ENCODE peak calls at places on chromosomes 1 and 21, in four cellular contexts. G is heart left ventricle, Z is iPS DF 6.9, D is SJCRH30. O is an unnamed sample.
A peak's percentile ranks its signal among the peaks of the same experiment; 100 is the strongest.

GRCh38 chr1:229070168-229070567 is 200.7 kb upstream of the RAB4A start:
- DNase-seq in D (peak; percentile 92), Z (no peak), G (peak; percentile 74), O (no peak)

GRCh38 chr1:3022976-3023375 is 1.7 kb downstream of the ACTRT2 start:
- DNase-seq in G (no peak), Z (no peak), D (no peak), O (no peak)

GRCh38 chr21:14603202-14603601 is 57.1 kb upstream of the SAMSN1 start:
- DNase-seq in D (no peak), G (no peak), Z (no peak), O (no peak)

GRCh38 chr21:40383951-40384350 is 463.0 kb downstream of the DSCAM start:
- DNase-seq in Z (no peak), D (no peak), G (no peak), O (no peak)

GRCh38 chr1:48018799-48019198 is 21.6 kb upstream of the TRABD2B start:
- DNase-seq in Z (no peak), D (no peak), G (no peak), O (no peak)

GRCh38 chr1:163174524-163175437 is 27.9 kb downstream of the RGS5 start:
- DNase-seq in Z (peak; percentile 29), G (peak; percentile 64), D (peak; percentile 67), O (peak; percentile 1)

GRCh38 chr1:155884028-155884950 is 24.9 kb downstream of the SYT11 start:
- DNase-seq in Z (no peak), G (no peak), D (peak; percentile 49), O (no peak)

GRCh38 chr1:54017979-54018378 is at the start of gene LDLRAD1:
- DNase-seq in Z (no peak), G (no peak), D (no peak), O (no peak)

GRCh38 chr1:220318673-220319072 is 46.4 kb upstream of the RAB3GAP2 start:
- DNase-seq in Z (no peak), G (no peak), D (no peak), O (no peak)

GRCh38 chr1:230863449-230863848 is 4.9 kb downstream of the C1orf198 start:
- DNase-seq in D (no peak), Z (no peak), G (no peak), O (no peak)

GRCh38 chr1:15455522-15455921 is 1.0 kb upstream of the CELA2A start:
- DNase-seq in G (no peak), D (no peak), Z (no peak), O (no peak)

GRCh38 chr1:36352910-36353878 is 29.7 kb upstream of the EVA1B start:
- DNase-seq in D (no peak), G (no peak), Z (no peak), O (no peak)

GRCh38 chr1:89394851-89395250 is 31.0 kb downstream of the GBP6 start:
- DNase-seq in Z (no peak), D (no peak), G (no peak), O (no peak)

GRCh38 chr21:26840206-26840605 is 5.0 kb downstream of the ADAMTS1 start:
- DNase-seq in G (no peak), D (peak; percentile 47), Z (no peak), O (no peak)

GRCh38 chr1:19799877-19800804 is at the start of gene TMCO4:
- DNase-seq in Z (no peak), G (peak; percentile 23), D (peak; percentile 51), O (peak; percentile 49)

DNA sequence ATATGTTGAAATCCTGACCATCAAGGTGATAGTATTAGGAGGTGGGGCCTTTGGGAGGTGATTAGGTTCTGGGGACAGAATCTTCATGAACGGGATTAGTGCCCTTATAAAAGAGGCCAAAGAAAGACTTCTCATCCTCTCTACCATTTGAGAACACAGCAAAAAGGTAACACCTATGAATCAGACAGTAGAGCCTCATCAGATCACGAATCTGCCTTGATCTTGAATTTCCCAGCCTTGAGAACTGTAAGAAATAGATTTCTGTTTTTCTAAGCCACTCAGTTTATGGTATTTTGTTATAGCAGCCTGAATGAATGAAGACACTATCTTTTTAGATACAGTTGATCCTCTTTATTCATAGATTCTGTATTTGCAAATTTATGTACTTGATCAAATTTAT is 206.9 kb upstream of the EDN2 start:
- DNase-seq in D (no peak), G (no peak), Z (no peak), O (no peak)
- H3K4me1 ChIP-seq in D (peaks cover 11% of the 10 kb centered on the region), G (no peaks in the 10 kb centered on the region), Z (no peaks in the 10 kb centered on the region), O (peaks cover 6% of the 10 kb centered on the region)

GRCh38 chr1:214637125-214637524 is 34.1 kb downstream of the CENPF start:
- DNase-seq in D (no peak), G (no peak), Z (no peak), O (no peak)

GRCh38 chr1:214638474-214638807 is 35.4 kb downstream of the CENPF start:
- DNase-seq in D (no peak), Z (no peak), G (no peak), O (no peak)

GRCh38 chr1:214640431-214641213 is 37.6 kb downstream of the CENPF start:
- DNase-seq in G (no peak), Z (no peak), D (no peak), O (no peak)

GRCh38 chr1:214637722-214638473 is 34.9 kb downstream of the CENPF start:
- DNase-seq in G (no peak), D (peak; percentile 48), Z (peak; percentile 20), O (peak; percentile 33)

GRCh38 chr1:214638997-214639396 is 36.0 kb downstream of the CENPF start:
- DNase-seq in Z (no peak), G (no peak), D (no peak), O (no peak)
- H3K36me3 ChIP-seq in Z (peaks cover 24% of the 10 kb centered on the region), G (no peaks in the 10 kb centered on the region), D (peaks cover 100% of the 10 kb centered on the region), O (no peaks in the 10 kb centered on the region)

GRCh38 chr1:25546193-25546592 is 2.8 kb downstream of the LDLRAP1 start:
- DNase-seq in G (no peak), D (no peak), Z (no peak), O (no peak)

GRCh38 chr1:25550155-25550506 is 6.7 kb downstream of the LDLRAP1 start:
- DNase-seq in G (no peak), Z (no peak), D (peak; percentile 14), O (no peak)

GRCh38 chr1:25550683-25551310 is 7.4 kb downstream of the LDLRAP1 start:
- DNase-seq in Z (no peak), G (peak; percentile 71), D (peak; percentile 54), O (no peak)

GRCh38 chr1:25548601-25549000 is 5.2 kb downstream of the LDLRAP1 start:
- DNase-seq in D (peak; percentile 38), G (no peak), Z (no peak), O (no peak)

DNA sequence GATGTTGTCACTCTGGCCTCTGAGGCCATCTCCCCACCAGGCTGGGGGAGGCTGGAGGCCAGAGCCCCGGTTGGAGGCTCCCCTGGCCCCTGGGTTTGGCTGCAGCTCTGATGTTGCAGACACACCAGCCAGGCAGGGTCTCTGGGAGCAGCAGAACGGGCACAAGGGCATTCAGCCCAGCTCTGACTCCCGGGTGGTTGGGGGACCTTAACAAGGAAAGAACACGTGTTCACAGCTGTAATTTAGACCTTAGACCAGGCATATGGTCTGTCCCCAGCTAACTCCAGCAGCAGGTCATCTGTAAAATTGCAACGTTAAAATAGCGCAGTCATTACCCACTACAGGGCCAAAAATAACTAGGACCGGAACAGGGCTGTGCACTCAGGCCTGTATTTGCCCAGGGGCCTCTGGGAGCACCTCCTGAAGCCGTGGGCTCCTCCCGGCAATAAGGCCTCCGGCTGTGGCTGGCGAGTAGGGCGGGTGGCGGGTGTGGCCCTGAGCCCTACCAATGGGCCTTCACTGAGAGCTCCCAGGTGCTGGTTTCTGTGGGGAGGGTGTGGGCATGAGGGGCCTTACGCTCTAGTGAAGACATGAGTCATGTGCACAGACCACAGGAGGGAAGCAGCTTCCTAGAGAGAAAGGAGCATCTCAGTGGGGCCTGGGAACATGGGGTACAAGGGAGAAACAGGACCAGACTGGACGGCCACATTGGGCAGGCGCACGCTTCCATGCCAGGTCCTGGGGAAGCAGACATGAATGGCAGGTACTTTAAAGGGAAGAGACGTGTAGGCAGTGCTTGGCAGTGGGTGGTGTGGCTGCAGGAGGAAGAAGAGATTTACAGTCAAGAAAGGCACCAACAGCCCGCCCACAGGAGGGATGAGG is 6.1 kb downstream of the LDLRAP1 start:
- DNase-seq in D (peak; percentile 76), Z (no peak), G (peak; percentile 57), O (peak; percentile 72)
- H3K4me1 ChIP-seq in D (peaks cover 35% of the 10 kb centered on the region), Z (peaks cover 4% of the 10 kb centered on the region), G (peaks cover 44% of the 10 kb centered on the region), O (peaks cover 98% of the 10 kb centered on the region)

DNA sequence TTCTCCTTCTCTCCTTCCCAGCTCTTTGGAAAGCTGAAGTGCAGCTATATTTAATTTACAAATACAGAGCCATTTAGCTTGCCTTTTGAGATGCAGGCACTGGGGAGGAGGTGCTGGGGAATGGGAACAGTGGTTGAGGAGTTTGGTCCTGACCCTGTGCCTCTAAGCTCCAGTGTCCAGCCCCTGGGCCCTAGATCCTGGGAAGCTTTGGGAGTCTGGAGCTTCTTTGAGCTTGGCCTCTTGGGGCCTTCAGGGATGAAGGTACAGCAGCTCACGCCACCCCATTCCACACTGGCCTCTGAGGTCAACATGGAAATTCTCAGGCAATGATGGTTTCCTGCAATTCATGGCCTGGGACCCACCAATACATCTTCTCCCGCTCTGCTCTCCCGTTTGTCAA is 68.0 kb upstream of the POU3F1 start:
- DNase-seq in G (no peak), Z (no peak), D (no peak), O (no peak)
- H3K36me3 ChIP-seq in G (no peaks in the 10 kb centered on the region), Z (no peaks in the 10 kb centered on the region), D (no peaks in the 10 kb centered on the region), O (no peaks in the 10 kb centered on the region)

O was measured in CD4-positive, alpha-beta memory T cell.